ENCODE peak calls at places on chromosomes 4 and X, in eight cellular contexts. A, Z, K, T, G, N, H and J are unnamed samples.
A peak's percentile ranks its signal among the peaks of the same experiment; 100 is the strongest.

GRCh38 chr4:30716158-30716557 is 4.0 kb upstream of the PCDH7 start:
- DNase-seq in A (no peak), Z (no peak), K (no peak), T (no peak), G (peak; percentile 37), N (no peak), H (no peak), J (no peak)

GRCh38 chr4:101236097-101236496 is 111.2 kb downstream of the PPP3CA start:
- DNase-seq in A (no peak), Z (no peak), K (no peak), T (no peak), G (no peak), N (no peak), H (no peak), J (no peak)

GRCh38 chrX:153770606-153771175 is 6.6 kb downstream of the PLXNB3 start:
- DNase-seq in A (no peak), Z (no peak), K (no peak), T (no peak), G (peak; percentile 61), N (no peak), H (no peak), J (no peak)

GRCh38 chr4:13484749-13485345 is 707 bp upstream of the RAB28 start:
- DNase-seq in A (no peak), Z (no peak), K (peak; percentile 79), T (no peak), G (no peak), N (no peak), H (no peak), J (no peak)

GRCh38 chr4:128191115-128191897 is 96.3 kb downstream of the PGRMC2 start:
- DNase-seq in A (peak; percentile 74), Z (peak; percentile 9), K (peak; percentile 95), T (peak; percentile 68), G (peak; percentile 66), N (peak; percentile 47), H (peak; percentile 87), J (peak; percentile 75)

GRCh38 chrX:23841847-23842522 is 59.0 kb downstream of the SAT1 start:
- DNase-seq in A (no peak), Z (no peak), K (no peak), T (no peak), G (no peak), N (no peak), H (no peak), J (no peak)

GRCh38 chr4:176270669-176271068 is 1.6 kb upstream of the ASB5 start:
- DNase-seq in A (peak; percentile 13), Z (peak; percentile 97), K (no peak), T (no peak), G (no peak), N (no peak), H (no peak), J (no peak)

GRCh38 chrX:74613350-74614192 is 853 bp downstream of the RLIM start:
- DNase-seq in A (peak; percentile 10), Z (no peak), K (peak; percentile 45), T (no peak), G (peak; percentile 36), N (no peak), H (peak; percentile 48), J (peak; percentile 15)

GRCh38 chrX:134013092-134013497 is 27.7 kb upstream of the GPC3 start:
- DNase-seq in A (no peak), Z (no peak), K (no peak), T (no peak), G (no peak), N (no peak), H (no peak), J (no peak)

GRCh38 chr4:110033994-110034393 is 121.3 kb downstream of the EGF start:
- DNase-seq in A (no peak), Z (no peak), K (peak; percentile 55), T (no peak), G (no peak), N (no peak), H (peak; percentile 54), J (no peak)

GRCh38 chr4:64784125-64784524 is 374.9 kb upstream of the TECRL start:
- DNase-seq in A (no peak), Z (no peak), K (no peak), T (no peak), G (no peak), N (no peak), H (no peak), J (no peak)

GRCh38 chr4:89860971-89861370 is 24.0 kb upstream of the SNCA start:
- DNase-seq in A (no peak), Z (no peak), K (no peak), T (no peak), G (no peak), N (no peak), H (no peak), J (no peak)

GRCh38 chr4:28391877-28392276 is 1531.2 kb downstream of the STIM2 start:
- DNase-seq in A (no peak), Z (no peak), K (no peak), T (no peak), G (no peak), N (no peak), H (no peak), J (no peak)

GRCh38 chr4:72701987-72702819 is 133.2 kb upstream of the ADAMTS3 start:
- DNase-seq in A (peak; percentile 58), Z (peak; percentile 9), K (peak; percentile 78), T (peak; percentile 14), G (peak; percentile 19), N (peak; percentile 10), H (no peak), J (peak; percentile 32)

GRCh38 chr4:3510481-3510880 is 21.7 kb downstream of the LRPAP1 start:
- DNase-seq in A (no peak), Z (no peak), K (no peak), T (no peak), G (no peak), N (no peak), H (no peak), J (no peak)
- H3K36me3 ChIP-seq in A (peaks cover 59% of the 10 kb centered on the region), Z (peaks cover 30% of the 10 kb centered on the region), K (peaks cover 11% of the 10 kb centered on the region), T (peaks cover 6% of the 10 kb centered on the region), G (peaks cover 20% of the 10 kb centered on the region), N (peaks cover 88% of the 10 kb centered on the region), H (no peaks in the 10 kb centered on the region), J (peaks cover 81% of the 10 kb centered on the region)

GRCh38 chrX:31600823-31601222 is 529.0 kb upstream of the FTHL17 start:
- DNase-seq in A (no peak), Z (no peak), K (no peak), T (no peak), G (no peak), N (no peak), H (no peak), J (no peak)
- H3K27me3 ChIP-seq in A (no peaks in the 10 kb centered on the region), Z (no peaks in the 10 kb centered on the region), K (no peaks in the 10 kb centered on the region), T (no peaks in the 10 kb centered on the region), G (no peaks in the 10 kb centered on the region), N (no peaks in the 10 kb centered on the region), H (no peaks in the 10 kb centered on the region), J (no peaks in the 10 kb centered on the region)

GRCh38 chrX:11408111-11408405 is 114.8 kb downstream of the AMELX start:
- DNase-seq in A (no peak), Z (no peak), K (no peak), T (no peak), G (no peak), N (no peak), H (no peak), J (no peak)
- H3K36me3 ChIP-seq in A (no peaks in the 10 kb centered on the region), Z (no peaks in the 10 kb centered on the region), K (no peaks in the 10 kb centered on the region), T (no peaks in the 10 kb centered on the region), G (no peaks in the 10 kb centered on the region), N (no peaks in the 10 kb centered on the region), H (no peaks in the 10 kb centered on the region), J (no peaks in the 10 kb centered on the region)

GRCh38 chr4:140326395-140326993 is 47.0 kb upstream of the SCOC start:
- DNase-seq in A (peak; percentile 46), Z (no peak), K (peak; percentile 76), T (no peak), G (peak; percentile 34), N (peak; percentile 22), H (peak; percentile 51), J (peak; percentile 11)
- H3K27me3 ChIP-seq in A (no peaks in the 10 kb centered on the region), Z (no peaks in the 10 kb centered on the region), K (no peaks in the 10 kb centered on the region), T (no peaks in the 10 kb centered on the region), G (no peaks in the 10 kb centered on the region), N (no peaks in the 10 kb centered on the region), H (no peaks in the 10 kb centered on the region), J (peaks cover 4% of the 10 kb centered on the region)

DNA sequence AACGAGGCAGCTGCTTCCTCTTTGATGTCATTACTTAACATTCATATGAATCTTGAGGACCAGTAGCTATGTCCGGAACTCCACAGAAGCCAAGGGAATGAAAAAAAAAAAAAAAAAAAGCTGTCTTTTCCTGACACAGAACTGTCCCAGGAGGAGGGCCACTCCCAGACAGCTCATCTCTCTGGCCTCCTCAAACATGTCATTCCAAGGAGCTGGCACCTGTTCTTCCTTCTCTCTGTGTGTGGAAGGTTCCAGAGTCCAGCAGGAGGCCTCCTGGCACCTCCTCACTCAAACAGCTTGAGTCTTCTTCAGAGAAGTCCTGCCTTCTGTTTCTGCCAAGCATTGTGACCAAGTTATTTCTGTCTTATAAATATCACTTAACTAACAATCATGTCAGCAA is 458.5 kb downstream of the AFF2 start:
- DNase-seq in A (no peak), Z (no peak), K (no peak), T (no peak), G (no peak), N (no peak), H (no peak), J (no peak)
- H3K36me3 ChIP-seq in A (no peaks in the 10 kb centered on the region), Z (no peaks in the 10 kb centered on the region), K (peaks cover 15% of the 10 kb centered on the region), T (no peaks in the 10 kb centered on the region), G (no peaks in the 10 kb centered on the region), N (no peaks in the 10 kb centered on the region), H (no peaks in the 10 kb centered on the region), J (peaks cover 60% of the 10 kb centered on the region)

DNA sequence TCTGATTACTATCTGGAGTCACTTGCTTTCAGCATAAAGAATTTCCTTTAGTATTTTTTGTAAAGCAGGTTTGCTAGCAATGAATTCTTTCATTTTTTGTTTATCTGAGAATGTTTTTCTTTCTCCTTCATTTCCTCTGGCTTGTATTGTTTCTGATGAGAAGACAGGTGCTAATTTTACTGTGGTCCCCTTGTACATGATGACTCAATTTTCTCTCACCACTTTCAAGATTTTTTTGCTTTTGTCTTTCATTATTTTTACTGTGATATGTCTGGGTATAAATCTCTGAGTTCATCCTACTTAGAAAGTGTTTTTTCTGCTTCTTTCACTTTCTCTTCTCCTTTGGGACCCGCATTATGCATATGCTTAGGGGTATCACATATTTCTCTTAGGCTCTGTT is 62.6 kb downstream of the PKD2 start:
- DNase-seq in A (no peak), Z (no peak), K (no peak), T (no peak), G (no peak), N (no peak), H (no peak), J (no peak)
- H3K27me3 ChIP-seq in A (no peaks in the 10 kb centered on the region), Z (no peaks in the 10 kb centered on the region), K (no peaks in the 10 kb centered on the region), T (no peaks in the 10 kb centered on the region), G (no peaks in the 10 kb centered on the region), N (no peaks in the 10 kb centered on the region), H (no peaks in the 10 kb centered on the region), J (no peaks in the 10 kb centered on the region)

GRCh38 chrX:10938371-10938982 is 172.7 kb upstream of the HCCS start:
- DNase-seq in A (no peak), Z (no peak), K (no peak), T (no peak), G (no peak), N (no peak), H (no peak), J (no peak)
- H3K36me3 ChIP-seq in A (no peaks in the 10 kb centered on the region), Z (no peaks in the 10 kb centered on the region), K (no peaks in the 10 kb centered on the region), T (no peaks in the 10 kb centered on the region), G (no peaks in the 10 kb centered on the region), N (no peaks in the 10 kb centered on the region), H (no peaks in the 10 kb centered on the region), J (no peaks in the 10 kb centered on the region)

DNA sequence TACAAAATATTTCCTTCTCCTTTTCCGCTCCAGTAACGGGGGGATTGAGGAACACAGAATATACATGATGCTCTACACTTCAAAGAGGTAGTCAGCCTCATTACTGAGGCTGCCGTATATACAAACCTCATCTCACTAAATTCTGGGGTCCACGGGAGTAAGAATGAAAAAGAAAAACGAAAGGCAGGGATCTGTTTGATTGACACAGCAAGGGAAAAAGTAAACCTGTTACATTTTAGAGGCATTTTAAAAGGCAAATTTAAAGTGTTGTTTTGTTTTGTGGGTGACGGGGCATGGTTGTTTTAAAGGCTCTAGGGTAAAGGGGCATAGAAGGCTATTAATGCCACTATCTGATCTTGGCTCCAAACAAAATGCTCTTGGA is 2.9 kb upstream of the PCDH10 start:
- DNase-seq in A (no peak), Z (no peak), K (no peak), T (no peak), G (no peak), N (no peak), H (no peak), J (no peak)
- H3K27me3 ChIP-seq in A (no peaks in the 10 kb centered on the region), Z (peaks cover 3% of the 10 kb centered on the region), K (no peaks in the 10 kb centered on the region), T (no peaks in the 10 kb centered on the region), G (peaks cover 44% of the 10 kb centered on the region), N (peaks cover 73% of the 10 kb centered on the region), H (peaks cover 6% of the 10 kb centered on the region), J (no peaks in the 10 kb centered on the region)